ENCODE peak calls at places on chromosomes 12 and 14, in five cellular contexts. One of them, this sample, is unnamed.

GRCh38 chr12:51954465-51955361 is 3.2 kb downstream of the ACVR1B start:
- DNase-seq in A673: no peak
- DNase-seq in uterus: no peak
- DNase-seq in NCI-H187: no peak
- DNase-seq in A549: peak
- DNase-seq in this sample: peak

GRCh38 chr12:111773801-111774551 is 7.2 kb downstream of the ALDH2 start:
- DNase-seq in A673: no peak
- DNase-seq in uterus: peak
- DNase-seq in NCI-H187: no peak
- DNase-seq in A549: peak
- DNase-seq in this sample: no peak

GRCh38 chr12:78209851-78210493 is 379.3 kb downstream of the NAV3 start:
- DNase-seq in A673: peak
- DNase-seq in uterus: no peak
- DNase-seq in NCI-H187: peak
- DNase-seq in A549: no peak
- DNase-seq in this sample: no peak

GRCh38 chr14:103541944-103542544 is 13.0 kb downstream of the TRMT61A start:
- DNase-seq in A673: no peak
- DNase-seq in uterus: no peak
- DNase-seq in NCI-H187: no peak
- DNase-seq in A549: no peak
- DNase-seq in this sample: no peak

GRCh38 chr14:50734950-50735697 is 67.0 kb upstream of the SAV1 start:
- DNase-seq in A673: peak
- DNase-seq in uterus: no peak
- DNase-seq in NCI-H187: no peak
- DNase-seq in A549: no peak
- DNase-seq in this sample: no peak

GRCh38 chr14:63248211-63248610 is 44.0 kb downstream of the RHOJ start:
- DNase-seq in A673: no peak
- DNase-seq in uterus: no peak
- DNase-seq in NCI-H187: no peak
- DNase-seq in A549: no peak
- DNase-seq in this sample: no peak

GRCh38 chr14:99348816-99349609 is 77.0 kb upstream of the BCL11B start:
- DNase-seq in A673: peak
- DNase-seq in uterus: no peak
- DNase-seq in NCI-H187: no peak
- DNase-seq in A549: no peak
- DNase-seq in this sample: no peak

GRCh38 chr12:46027172-46027571 is 36.8 kb upstream of the SCAF11 start:
- DNase-seq in A673: no peak
- DNase-seq in uterus: no peak
- DNase-seq in NCI-H187: no peak
- DNase-seq in A549: no peak
- DNase-seq in this sample: no peak

GRCh38 chr12:288687-289086 is 26.1 kb upstream of the SLC6A13 start:
- DNase-seq in A673: no peak
- DNase-seq in uterus: no peak
- DNase-seq in NCI-H187: no peak
- DNase-seq in A549: peak
- DNase-seq in this sample: no peak

GRCh38 chr12:20445693-20446092 is 77.4 kb downstream of the PDE3A start:
- DNase-seq in A673: no peak
- DNase-seq in uterus: no peak
- DNase-seq in NCI-H187: no peak
- DNase-seq in A549: no peak
- DNase-seq in this sample: no peak

GRCh38 chr12:101909646-101910045 is 32.3 kb downstream of the DRAM1 start:
- DNase-seq in A673: no peak
- DNase-seq in uterus: no peak
- DNase-seq in NCI-H187: no peak
- DNase-seq in A549: no peak
- DNase-seq in this sample: no peak

GRCh38 chr14:64973826-64974225 is 1.7 kb upstream of the RAB15 start:
- DNase-seq in A673: no peak
- DNase-seq in uterus: no peak
- DNase-seq in NCI-H187: no peak
- DNase-seq in A549: no peak
- DNase-seq in this sample: no peak

GRCh38 chr14:75675265-75675960 is 14.4 kb downstream of the TTLL5 start:
- DNase-seq in A673: no peak
- DNase-seq in uterus: no peak
- DNase-seq in NCI-H187: no peak
- DNase-seq in A549: no peak
- DNase-seq in this sample: no peak

GRCh38 chr14:24052656-24053547 is 1.1 kb downstream of the CARMIL3 start:
- DNase-seq in A673: no peak
- DNase-seq in uterus: no peak
- DNase-seq in NCI-H187: no peak
- DNase-seq in A549: no peak
- DNase-seq in this sample: peak

GRCh38 chr12:74043343-74043742 is 494.3 kb upstream of the ATXN7L3B start:
- DNase-seq in A673: peak
- DNase-seq in uterus: no peak
- DNase-seq in NCI-H187: no peak
- DNase-seq in A549: peak
- DNase-seq in this sample: no peak

GRCh38 chr14:83533734-83534133 is 1996.2 kb upstream of the FLRT2 start:
- DNase-seq in A673: no peak
- DNase-seq in uterus: no peak
- DNase-seq in NCI-H187: no peak
- DNase-seq in A549: no peak
- DNase-seq in this sample: no peak

GRCh38 chr14:100221419-100222218 is 17.3 kb upstream of the YY1 start:
- DNase-seq in A673: peak
- DNase-seq in uterus: peak
- DNase-seq in NCI-H187: peak
- DNase-seq in A549: no peak
- DNase-seq in this sample: peak

GRCh38 chr14:100285021-100285912 is 21.0 kb downstream of the SLC25A29 start:
- DNase-seq in A673: peak
- DNase-seq in uterus: peak
- DNase-seq in NCI-H187: peak
- DNase-seq in A549: peak
- DNase-seq in this sample: peak

GRCh38 chr14:96136361-96136760 is 68.3 kb upstream of the BDKRB2 start:
- DNase-seq in A673: no peak
- DNase-seq in uterus: no peak
- DNase-seq in NCI-H187: no peak
- DNase-seq in A549: peak
- DNase-seq in this sample: no peak

GRCh38 chr12:118190266-118190665 is 54.3 kb downstream of the PEBP1 start:
- DNase-seq in A673: no peak
- DNase-seq in uterus: no peak
- DNase-seq in NCI-H187: no peak
- DNase-seq in A549: no peak
- DNase-seq in this sample: no peak

GRCh38 chr14:94129758-94130414 is 482 bp upstream of the IFI27L2 start:
- DNase-seq in A673: peak
- DNase-seq in uterus: peak
- DNase-seq in NCI-H187: no peak
- DNase-seq in A549: peak
- DNase-seq in this sample: peak

GRCh38 chr14:39351708-39352107 is 80.5 kb downstream of the FBXO33 start:
- DNase-seq in A673: no peak
- DNase-seq in uterus: no peak
- DNase-seq in NCI-H187: no peak
- DNase-seq in A549: no peak
- DNase-seq in this sample: no peak

GRCh38 chr14:28813810-28814209 is 47.2 kb downstream of the FOXG1 start:
- DNase-seq in A673: no peak
- DNase-seq in uterus: no peak
- DNase-seq in NCI-H187: no peak
- DNase-seq in A549: no peak
- DNase-seq in this sample: no peak

GRCh38 chr12:126891789-126892188 is 1375.2 kb upstream of the TMEM132C start:
- DNase-seq in A673: peak
- DNase-seq in uterus: no peak
- DNase-seq in NCI-H187: no peak
- DNase-seq in A549: peak
- DNase-seq in this sample: peak

GRCh38 chr14:95463173-95463901 is 53.1 kb downstream of the SYNE3 start:
- DNase-seq in A673: no peak
- DNase-seq in uterus: no peak
- DNase-seq in NCI-H187: no peak
- DNase-seq in A549: no peak
- DNase-seq in this sample: no peak

GRCh38 chr12:108374596-108375320 is 35.6 kb upstream of the CMKLR1 start:
- DNase-seq in A673: no peak
- DNase-seq in uterus: no peak
- DNase-seq in NCI-H187: no peak
- DNase-seq in A549: no peak
- DNase-seq in this sample: no peak

GRCh38 chr12:108399514-108399913 is 60.4 kb upstream of the CMKLR1 start:
- DNase-seq in A673: no peak
- DNase-seq in uterus: peak
- DNase-seq in NCI-H187: no peak
- DNase-seq in A549: no peak
- DNase-seq in this sample: no peak

GRCh38 chr14:68795602-68796417 is 2.9 kb upstream of the ZFP36L1 start:
- DNase-seq in A673: peak
- DNase-seq in uterus: peak
- DNase-seq in NCI-H187: no peak
- DNase-seq in A549: peak
- DNase-seq in this sample: peak

GRCh38 chr12:117501470-117501869 is 140.0 kb upstream of the NOS1 start:
- DNase-seq in A673: no peak
- DNase-seq in uterus: no peak
- DNase-seq in NCI-H187: no peak
- DNase-seq in A549: no peak
- DNase-seq in this sample: no peak

GRCh38 chr12:8661016-8661415 is 1.6 kb downstream of the MFAP5 start:
- DNase-seq in A673: no peak
- DNase-seq in uterus: no peak
- DNase-seq in NCI-H187: no peak
- DNase-seq in A549: no peak
- DNase-seq in this sample: no peak

GRCh38 chr12:32895688-32896437 is 714 bp downstream of the PKP2 start:
- DNase-seq in A673: no peak
- DNase-seq in uterus: peak
- DNase-seq in NCI-H187: no peak
- DNase-seq in A549: no peak
- DNase-seq in this sample: peak

GRCh38 chr14:38012056-38012455 is 195.6 kb upstream of the SSTR1 start:
- DNase-seq in A673: no peak
- DNase-seq in uterus: no peak
- DNase-seq in NCI-H187: no peak
- DNase-seq in A549: no peak
- DNase-seq in this sample: no peak

GRCh38 chr14:29810657-29811056 is 117.0 kb downstream of the PRKD1 start:
- DNase-seq in A673: peak
- DNase-seq in uterus: no peak
- DNase-seq in NCI-H187: no peak
- DNase-seq in A549: no peak
- DNase-seq in this sample: no peak

This sample was measured in K562.